ENCODE peak calls at places on chromosomes 13 and 19, in five cellular contexts. E is esophagus squamous epithelium, T is fibroblast of pulmonary artery, R is B cell, J is cardiac muscle cell. A is an unnamed sample.

GRCh38 chr19:22617614-22618325 is 16.4 kb upstream of the ZNF492 start:
- DNase-seq in E (no peak), T (no peak), R (no peak), J (no peak), A (no peak)

GRCh38 chr19:7831452-7831851 is 1.4 kb downstream of the EVI5L start:
- DNase-seq in E (no peak), T (peak), R (no peak), J (peak), A (peak)

GRCh38 chr13:102940143-102940542 is 94.3 kb downstream of the ERCC5 start:
- DNase-seq in E (no peak), T (no peak), R (no peak), J (no peak), A (no peak)

GRCh38 chr19:44435441-44435840 is 12.8 kb downstream of the ZNF229 start:
- DNase-seq in E (no peak), T (no peak), R (no peak), J (no peak), A (no peak)

GRCh38 chr19:18832331-18833140 is 777 bp downstream of the UPF1 start:
- DNase-seq in E (no peak), T (no peak), R (peak), J (no peak), A (peak)

GRCh38 chr13:41004875-41005693 is 14.0 kb downstream of the ELF1 start:
- DNase-seq in E (no peak), T (peak), R (peak), J (peak), A (peak)

GRCh38 chr13:32938907-32939306 is 77.3 kb upstream of the KL start:
- DNase-seq in E (no peak), T (peak), R (no peak), J (peak), A (no peak)

GRCh38 chr19:45913874-45914830 is at the start of gene NANOS2:
- DNase-seq in E (no peak), T (peak), R (no peak), J (peak), A (no peak)

GRCh38 chr13:28177877-28178276 is 39.5 kb downstream of the PAN3 start:
- DNase-seq in E (no peak), T (no peak), R (no peak), J (no peak), A (no peak)

GRCh38 chr19:32498641-32499200 is 82.3 kb upstream of the PDCD5 start:
- DNase-seq in E (no peak), T (no peak), R (no peak), J (no peak), A (no peak)

GRCh38 chr19:11377756-11378155 is 3.3 kb downstream of the SWSAP1 start:
- DNase-seq in E (no peak), T (no peak), R (no peak), J (no peak), A (no peak)

GRCh38 chr13:95643814-95644598 is 500 bp downstream of the DZIP1 start:
- DNase-seq in E (no peak), T (peak), R (no peak), J (peak), A (no peak)

GRCh38 chr19:2587001-2587719 is 111.2 kb downstream of the GADD45B start:
- DNase-seq in E (no peak), T (no peak), R (no peak), J (no peak), A (no peak)

GRCh38 chr13:96032717-96033116 is 20.5 kb downstream of the UGGT2 start:
- DNase-seq in E (no peak), T (no peak), R (no peak), J (no peak), A (no peak)

GRCh38 chr13:45417790-45418534 is at the start of gene SLC25A30:
- DNase-seq in E (peak), T (peak), R (peak), J (peak), A (peak)

GRCh38 chr19:1929051-1929742 is 11.8 kb upstream of the CSNK1G2 start:
- DNase-seq in E (no peak), T (peak), R (peak), J (peak), A (peak)

GRCh38 chr13:110330491-110331001 is 23.5 kb downstream of the COL4A2 start:
- DNase-seq in E (no peak), T (no peak), R (no peak), J (peak), A (no peak)

GRCh38 chr19:3408996-3409345 is 42.6 kb downstream of the NFIC start:
- DNase-seq in E (no peak), T (no peak), R (no peak), J (no peak), A (no peak)

GRCh38 chr13:64314286-64314685 is 2898.6 kb upstream of the PCDH20 start:
- DNase-seq in E (no peak), T (peak), R (no peak), J (peak), A (no peak)

GRCh38 chr19:3257071-3257470 is 32.6 kb downstream of the CELF5 start:
- DNase-seq in E (no peak), T (no peak), R (no peak), J (no peak), A (no peak)

GRCh38 chr13:32528358-32528757 is 10.2 kb downstream of the N4BP2L2 start:
- DNase-seq in E (no peak), T (peak), R (no peak), J (peak), A (no peak)

GRCh38 chr13:113864303-113864890 is 521 bp upstream of the GAS6 start:
- DNase-seq in E (no peak), T (no peak), R (no peak), J (peak), A (no peak)

GRCh38 chr19:18590273-18591272 is 2.0 kb downstream of the REX1BD start:
- DNase-seq in E (no peak), T (peak), R (no peak), J (peak), A (peak)

GRCh38 chr13:76647550-76647949 is 238.7 kb downstream of the KCTD12 start:
- DNase-seq in E (no peak), T (no peak), R (no peak), J (no peak), A (no peak)

DNA sequence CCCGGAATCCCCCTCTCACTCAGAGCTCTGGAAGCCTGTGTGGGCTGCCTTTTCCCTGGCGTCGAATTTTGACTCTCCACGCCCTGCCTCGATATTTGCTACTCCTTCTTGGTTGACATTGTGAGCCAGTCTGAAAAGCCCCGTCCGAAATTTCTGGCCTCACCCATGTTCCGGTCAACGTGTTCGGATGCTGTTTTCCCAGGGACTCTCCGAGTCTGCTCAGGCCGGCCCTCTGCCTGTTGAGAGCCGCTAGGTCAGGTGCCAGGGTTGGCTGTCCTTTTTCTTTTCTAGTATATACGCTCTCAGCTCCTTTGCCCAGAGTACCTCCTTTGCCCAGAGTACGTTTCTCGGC is 6.8 kb upstream of the DGKH start:
- DNase-seq in E (no peak), T (peak), R (no peak), J (peak), A (peak)
- TF ChIP-seq CTCF in E (no peak), T (peak), R (no peak), J (peak), A (peak)

DNA sequence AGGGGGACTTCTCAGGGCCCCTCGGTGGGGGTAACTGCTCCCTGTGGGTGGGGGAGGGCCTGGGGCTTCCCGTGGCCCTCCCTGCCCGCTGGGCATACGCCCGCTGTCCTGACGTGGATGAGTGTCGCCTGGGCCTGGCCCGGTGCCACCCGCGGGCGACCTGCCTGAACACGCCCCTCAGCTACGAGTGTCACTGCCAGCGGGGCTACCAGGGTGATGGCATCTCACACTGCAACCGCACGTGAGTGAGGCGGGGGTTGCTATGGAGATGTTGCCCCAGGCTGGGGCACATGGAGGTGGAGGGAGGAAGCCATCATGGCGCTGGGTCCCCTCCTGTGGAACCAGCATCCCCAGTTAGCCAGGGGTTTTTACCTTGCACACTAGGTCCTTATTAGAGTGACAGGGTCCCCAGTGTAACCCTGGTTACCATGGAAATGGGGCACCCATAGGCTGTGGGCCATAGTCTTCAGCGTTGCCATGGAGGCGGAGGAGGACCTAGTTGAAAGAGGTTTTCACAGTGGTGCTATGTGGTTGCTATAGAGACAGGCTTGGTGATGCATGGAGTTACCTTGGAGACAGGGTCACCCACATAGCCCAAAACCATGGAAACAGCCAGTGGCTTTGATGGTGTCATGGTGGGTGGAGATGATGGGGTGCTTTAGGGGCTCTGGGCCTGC is 26.9 kb downstream of the MEGF8 start:
- DNase-seq in E (no peak), T (peak), R (peak), J (no peak), A (peak)
- TF ChIP-seq CTCF in E (no peak), T (no peak), R (no peak), J (no peak), A (no peak)

GRCh38 chr19:6393074-6393981 is at the start of gene GTF2F1:
- DNase-seq in E (peak), T (peak), R (peak), J (peak), A (peak)
- TF ChIP-seq CTCF in E (no peak), T (peak), R (no peak), J (no peak), A (no peak)

GRCh38 chr13:46961719-46962118 is 64.9 kb upstream of the HTR2A start:
- DNase-seq in E (no peak), T (peak), R (no peak), J (peak), A (peak)
- TF ChIP-seq CTCF in E (no peak), T (no peak), R (no peak), J (no peak), A (no peak)